ENCODE peak calls at places on chromosomes 2 and 18, in eight cellular contexts. V, I, K, P, A, Y, T and Z are unnamed samples.

GRCh38 chr2:237427807-237428506 is 14.0 kb upstream of the COL6A3 start:
- DNase-seq in V (no peak), I (peak; percentile 76), K (no peak), P (no peak), A (no peak), Y (no peak), T (no peak), Z (no peak)

GRCh38 chr2:64478502-64479230 is 24.7 kb downstream of the LGALSL start:
- DNase-seq in V (no peak), I (no peak), K (no peak), P (no peak), A (no peak), Y (no peak), T (no peak), Z (no peak)

GRCh38 chr2:7357993-7358392 is 440.8 kb downstream of the RNF144A start:
- DNase-seq in V (no peak), I (no peak), K (no peak), P (no peak), A (no peak), Y (no peak), T (no peak), Z (no peak)

GRCh38 chr2:19933351-19933981 is 31.7 kb upstream of the TTC32 start:
- DNase-seq in V (no peak), I (no peak), K (no peak), P (no peak), A (no peak), Y (no peak), T (no peak), Z (no peak)

GRCh38 chr2:69572640-69573039 is 70.9 kb downstream of the AAK1 start:
- DNase-seq in V (no peak), I (no peak), K (no peak), P (no peak), A (no peak), Y (no peak), T (no peak), Z (no peak)

GRCh38 chr2:223238301-223238700 is 186.3 kb downstream of the KCNE4 start:
- DNase-seq in V (no peak), I (no peak), K (no peak), P (no peak), A (no peak), Y (no peak), T (no peak), Z (no peak)

GRCh38 chr18:11906181-11906580 is 1.9 kb downstream of the MPPE1 start:
- DNase-seq in V (no peak), I (no peak), K (no peak), P (no peak), A (no peak), Y (no peak), T (no peak), Z (no peak)

GRCh38 chr2:207683879-207684627 is 27.4 kb upstream of the CCNYL1 start:
- DNase-seq in V (no peak), I (no peak), K (no peak), P (no peak), A (no peak), Y (no peak), T (no peak), Z (no peak)

GRCh38 chr2:55843096-55843991 is 80.2 kb downstream of the EFEMP1 start:
- DNase-seq in V (peak; percentile 59), I (no peak), K (peak; percentile 43), P (no peak), A (peak; percentile 56), Y (no peak), T (no peak), Z (no peak)

GRCh38 chr18:74264303-74265020 is 27.3 kb downstream of the CYB5A start:
- DNase-seq in V (no peak), I (no peak), K (no peak), P (no peak), A (no peak), Y (no peak), T (no peak), Z (no peak)

GRCh38 chr2:60539177-60539576 is 14.3 kb downstream of the BCL11A start:
- DNase-seq in V (no peak), I (no peak), K (no peak), P (no peak), A (peak; percentile 64), Y (no peak), T (no peak), Z (no peak)

GRCh38 chr18:57150828-57151227 is 3.9 kb downstream of the BOD1L2 start:
- DNase-seq in V (no peak), I (no peak), K (no peak), P (no peak), A (peak; percentile 31), Y (no peak), T (no peak), Z (no peak)

GRCh38 chr18:8001711-8002110 is 434.6 kb downstream of the PTPRM start:
- DNase-seq in V (no peak), I (no peak), K (no peak), P (no peak), A (no peak), Y (no peak), T (no peak), Z (no peak)

GRCh38 chr2:42054657-42055430 is 7.0 kb downstream of the PKDCC start:
- DNase-seq in V (peak; percentile 39), I (no peak), K (no peak), P (no peak), A (peak; percentile 51), Y (no peak), T (no peak), Z (no peak)

GRCh38 chr2:216131175-216131926 is 22.2 kb downstream of the XRCC5 start:
- DNase-seq in V (no peak), I (no peak), K (no peak), P (no peak), A (no peak), Y (no peak), T (no peak), Z (no peak)

GRCh38 chr18:36107477-36107876 is 21.7 kb downstream of the SLC39A6 start:
- DNase-seq in V (no peak), I (no peak), K (no peak), P (no peak), A (no peak), Y (no peak), T (no peak), Z (no peak)

GRCh38 chr2:205762883-205763282 is 80.6 kb downstream of the NRP2 start:
- DNase-seq in V (no peak), I (no peak), K (no peak), P (no peak), A (no peak), Y (no peak), T (no peak), Z (no peak)
- H3K27ac ChIP-seq in V (peak overlapping the region; percentile 76), I (no peak overlapping the region), K (no peak overlapping the region), P (no peak overlapping the region), A (no peak overlapping the region), Y (no peak overlapping the region), T (no peak overlapping the region), Z (no peak overlapping the region)

DNA sequence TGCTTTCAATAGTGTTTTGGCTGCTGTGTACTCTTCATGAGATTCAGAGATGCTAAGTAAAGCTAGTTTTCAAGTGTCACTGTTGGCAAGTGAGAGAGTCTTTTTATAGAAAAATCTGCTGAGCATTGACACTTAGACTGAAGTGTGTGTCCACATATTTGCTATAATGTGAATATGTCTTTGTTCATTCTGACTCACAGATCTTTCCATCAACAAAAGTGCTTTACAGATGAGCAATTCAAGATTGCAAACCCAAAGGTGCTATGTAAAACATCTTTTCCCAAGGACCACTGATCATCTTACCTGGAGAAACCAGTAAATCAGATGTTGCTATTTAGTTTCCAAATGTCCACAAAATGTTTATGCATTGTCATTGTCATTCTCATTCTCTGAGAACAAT is 410.7 kb upstream of the FIGN start:
- DNase-seq in V (no peak), I (no peak), K (no peak), P (no peak), A (no peak), Y (no peak), T (no peak), Z (no peak)
- H3K27ac ChIP-seq in V (no peak overlapping the region), I (no peak overlapping the region), K (no peak overlapping the region), P (no peak overlapping the region), A (no peak overlapping the region), Y (no peak overlapping the region), T (no peak overlapping the region), Z (no peak overlapping the region)

GRCh38 chr2:85711578-85712060 is 17.5 kb downstream of the GNLY start:
- DNase-seq in V (no peak), I (no peak), K (no peak), P (no peak), A (no peak), Y (peak; percentile 16), T (no peak), Z (no peak)
- H3K27ac ChIP-seq in V (peak overlapping the region; percentile 78), I (no peak overlapping the region), K (peak overlapping the region; percentile 35), P (peak overlapping the region; percentile 91), A (peak overlapping the region; percentile 69), Y (peak overlapping the region; percentile 91), T (no peak overlapping the region), Z (no peak overlapping the region)

GRCh38 chr2:121346886-121347285 is 61.9 kb upstream of the TFCP2L1 start:
- DNase-seq in V (no peak), I (no peak), K (no peak), P (no peak), A (no peak), Y (no peak), T (no peak), Z (no peak)

GRCh38 chr2:121346407-121346806 is 61.4 kb upstream of the TFCP2L1 start:
- DNase-seq in V (no peak), I (no peak), K (no peak), P (no peak), A (no peak), Y (no peak), T (no peak), Z (no peak)

GRCh38 chr2:121345101-121345500 is 60.1 kb upstream of the TFCP2L1 start:
- DNase-seq in V (no peak), I (no peak), K (no peak), P (no peak), A (no peak), Y (no peak), T (no peak), Z (no peak)

GRCh38 chr2:121348128-121348740 is 63.2 kb upstream of the TFCP2L1 start:
- DNase-seq in V (no peak), I (no peak), K (no peak), P (no peak), A (no peak), Y (no peak), T (no peak), Z (no peak)

GRCh38 chr2:121345887-121346286 is 60.9 kb upstream of the TFCP2L1 start:
- DNase-seq in V (no peak), I (no peak), K (no peak), P (no peak), A (no peak), Y (no peak), T (no peak), Z (no peak)
- H3K27ac ChIP-seq in V (no peak overlapping the region), I (no peak overlapping the region), K (no peak overlapping the region), P (no peak overlapping the region), A (no peak overlapping the region), Y (no peak overlapping the region), T (no peak overlapping the region), Z (no peak overlapping the region)